ENCODE peak calls at places on chromosome 1, in four cellular contexts. I is H9, Z is IMR-90, E is neuronal stem cell. N is an unnamed sample.

GRCh38 chr1:157088607-157089006 is 11.0 kb downstream of the ETV3L start:
- DNase-seq in I (no peak), Z (no peak), E (no peak), N (no peak)

GRCh38 chr1:9907441-9907840 is 2.6 kb downstream of the CTNNBIP1 start:
- DNase-seq in I (no peak), Z (no peak), E (no peak), N (no peak)

GRCh38 chr1:30823969-30824735 is 66.6 kb upstream of the LAPTM5 start:
- DNase-seq in I (peak; percentile 97), Z (peak; percentile 100), E (peak; percentile 93), N (peak; percentile 98)

GRCh38 chr1:52659356-52659755 is 26.4 kb downstream of the SHISAL2A start:
- DNase-seq in I (no peak), Z (no peak), E (no peak), N (peak; percentile 39)

GRCh38 chr1:5707566-5708178 is 284.6 kb downstream of the NPHP4 start:
- DNase-seq in I (peak; percentile 46), Z (no peak), E (no peak), N (peak; percentile 63)

GRCh38 chr1:218521414-218522169 is 176.5 kb downstream of the TGFB2 start:
- DNase-seq in I (peak; percentile 67), Z (peak; percentile 21), E (no peak), N (peak; percentile 79)

GRCh38 chr1:214977133-214977532 is 105.4 kb upstream of the KCNK2 start:
- DNase-seq in I (no peak), Z (no peak), E (peak; percentile 26), N (no peak)

GRCh38 chr1:79373481-79374132 is 367.1 kb upstream of the ADGRL4 start:
- DNase-seq in I (no peak), Z (no peak), E (no peak), N (no peak)

GRCh38 chr1:106344494-106344893 is 712.0 kb upstream of the PRMT6 start:
- DNase-seq in I (peak; percentile 45), Z (no peak), E (no peak), N (peak; percentile 30)

GRCh38 chr1:184513421-184513820 is 126.6 kb downstream of the C1orf21 start:
- DNase-seq in I (no peak), Z (peak; percentile 10), E (no peak), N (peak; percentile 45)

GRCh38 chr1:70666381-70667140 is 255.5 kb downstream of the CTH start:
- DNase-seq in I (no peak), Z (no peak), E (no peak), N (no peak)

GRCh38 chr1:31633117-31633516 is 11.6 kb downstream of the PEF1 start:
- DNase-seq in I (peak; percentile 65), Z (no peak), E (no peak), N (peak; percentile 63)

GRCh38 chr1:206967096-206967851 is 3.0 kb downstream of the FCAMR start:
- DNase-seq in I (no peak), Z (peak; percentile 29), E (no peak), N (no peak)

GRCh38 chr1:77371396-77371795 is 89.6 kb downstream of the AK5 start:
- DNase-seq in I (no peak), Z (peak; percentile 43), E (no peak), N (no peak)

GRCh38 chr1:220249522-220249921 is 22.7 kb downstream of the RAB3GAP2 start:
- DNase-seq in I (no peak), Z (no peak), E (no peak), N (peak; percentile 38)

GRCh38 chr1:229271448-229272120 is 673 bp downstream of the RAB4A start:
- DNase-seq in I (no peak), Z (peak; percentile 38), E (peak; percentile 20), N (peak; percentile 38)

GRCh38 chr1:244050835-244051444 is at the start of gene ZBTB18:
- DNase-seq in I (no peak), Z (peak; percentile 82), E (no peak), N (peak; percentile 78)

GRCh38 chr1:194295690-194296089 is 1109.3 kb upstream of the B3GALT2 start:
- DNase-seq in I (no peak), Z (peak; percentile 44), E (peak; percentile 35), N (peak; percentile 75)

GRCh38 chr1:5951846-5952410 is 40.3 kb downstream of the NPHP4 start:
- DNase-seq in I (peak; percentile 16), Z (no peak), E (no peak), N (no peak)

GRCh38 chr1:226397011-226397926 is 10.6 kb downstream of the PARP1 start:
- DNase-seq in I (no peak), Z (no peak), E (no peak), N (peak; percentile 3)

GRCh38 chr1:204102719-204103118 is 29.8 kb downstream of the SOX13 start:
- DNase-seq in I (no peak), Z (no peak), E (no peak), N (peak; percentile 60)
- H3K9ac ChIP-seq in I (no peak overlapping the region), Z (no peak overlapping the region), E (no peak overlapping the region), N (no peak overlapping the region)

DNA sequence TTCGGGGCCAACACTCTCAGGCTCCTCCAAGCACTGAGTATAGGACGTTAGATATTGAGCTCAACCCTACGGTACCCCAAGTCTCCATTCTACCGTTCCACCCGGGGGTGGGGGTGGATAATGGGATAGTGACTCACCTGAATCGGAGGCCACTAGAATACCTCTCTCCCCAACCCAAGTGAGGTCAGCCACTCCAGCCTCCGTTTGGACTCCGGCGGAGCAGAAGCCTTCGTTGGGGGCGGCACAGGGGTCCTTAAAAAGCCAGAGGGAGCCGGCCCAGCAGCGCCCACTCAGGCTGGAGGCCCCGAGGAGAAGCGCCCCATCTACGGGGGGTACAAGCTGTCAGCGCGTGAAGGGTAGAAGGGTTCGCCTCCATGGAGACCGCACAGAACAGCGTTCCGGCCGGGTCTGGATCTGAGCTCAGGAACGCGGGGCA is 556 bp downstream of the WDR77 start:
- DNase-seq in I (no peak), Z (peak; percentile 12), E (no peak), N (peak; percentile 42)
- H4K8ac ChIP-seq in I (no peak overlapping the region), Z (peak overlapping the region; percentile 62), E (no peak overlapping the region), N (no peak overlapping the region)

DNA sequence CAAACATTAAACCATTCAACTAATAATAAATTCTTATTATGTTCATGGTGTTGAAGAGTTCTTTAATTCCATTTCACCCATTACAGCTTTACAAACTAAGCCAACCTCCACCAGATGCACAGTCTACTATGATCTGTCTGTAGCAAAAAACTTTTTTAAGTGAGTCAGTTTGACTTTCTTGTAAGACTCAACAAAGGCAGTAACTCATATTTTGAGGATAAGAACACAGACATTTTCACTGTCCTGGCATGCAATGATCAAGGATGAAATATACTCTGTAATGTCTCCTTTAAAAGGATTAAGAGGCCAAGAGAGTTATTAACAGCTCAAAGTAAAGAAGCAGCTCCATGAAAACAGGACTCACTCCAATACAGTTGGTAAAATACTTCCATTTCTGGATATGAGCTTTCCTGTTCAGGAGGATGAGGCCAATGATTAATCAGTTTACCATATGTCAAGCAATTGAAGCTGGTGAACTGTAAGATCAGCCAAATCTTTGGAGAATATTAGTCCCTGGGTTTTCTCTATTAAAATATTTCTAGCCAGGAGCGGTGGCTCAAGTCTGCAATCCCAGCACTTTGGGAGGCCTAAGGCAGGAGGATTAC is 20.5 kb downstream of the XKR8 start:
- DNase-seq in I (no peak), Z (peak; percentile 36), E (no peak), N (no peak)
- H3K9ac ChIP-seq in I (no peak overlapping the region), Z (no peak overlapping the region), E (no peak overlapping the region), N (no peak overlapping the region)

DNA sequence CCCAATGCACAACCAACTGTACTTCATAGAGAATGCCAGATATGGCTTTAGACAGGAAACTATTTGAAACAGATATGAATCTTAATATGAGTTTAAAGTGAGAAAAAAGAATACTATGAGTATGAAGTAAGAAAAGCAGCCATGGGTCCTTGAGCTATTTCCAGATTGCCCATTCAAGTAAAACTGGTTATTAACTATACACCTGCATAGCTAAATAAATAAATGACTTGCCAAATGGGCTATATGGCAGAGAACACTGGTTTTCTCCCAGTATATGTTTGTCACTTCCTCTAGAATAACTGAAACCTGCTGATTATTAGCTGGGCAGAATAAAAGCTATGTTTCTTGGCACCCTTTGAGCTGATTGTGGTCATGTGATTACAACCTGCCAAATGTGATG is 17.0 kb upstream of the CD1C start:
- DNase-seq in I (no peak), Z (no peak), E (no peak), N (no peak)
- H4K8ac ChIP-seq in I (no peak overlapping the region), Z (no peak overlapping the region), E (no peak overlapping the region), N (no peak overlapping the region)

GRCh38 chr1:40344597-40344996 is 27.5 kb upstream of the COL9A2 start:
- DNase-seq in I (no peak), Z (peak; percentile 79), E (no peak), N (no peak)
- H3K9ac ChIP-seq in I (no peak overlapping the region), Z (no peak overlapping the region), E (no peak overlapping the region), N (no peak overlapping the region)

N was measured in mesendoderm.